ENCODE peak calls at places on chromosomes 1 and 21, in ten cellular contexts. J is neuronal stem cell, C is right lobe of liver, D is breast epithelium, S is Peyer's patch, I is BJ, Y is GM06990, F is suprapubic skin, T is sigmoid colon, E is endothelial cell of umbilical vein. X is an unnamed sample.
A peak's percentile ranks its signal among the peaks of the same experiment; 100 is the strongest.

GRCh38 chr1:150970818-150971582 is 3.6 kb downstream of the CERS2 start:
- DNase-seq in J (no peak), D (peak; percentile 58), S (peak; percentile 37), F (peak; percentile 91), C (peak; percentile 91), Y (no peak), E (no peak), T (peak; percentile 93), I (no peak), X (no peak)

GRCh38 chr1:234619071-234619480 is 9.1 kb upstream of the IRF2BP2 start:
- DNase-seq in Y (no peak), F (no peak), S (no peak), T (no peak), C (no peak), I (no peak), D (no peak), J (no peak), E (peak; percentile 47), X (no peak)

GRCh38 chr1:84722794-84723193 is 32.5 kb upstream of the SSX2IP start:
- DNase-seq in J (no peak), D (no peak), S (no peak), E (no peak), T (no peak), C (no peak), I (no peak), Y (no peak), F (no peak), X (no peak)

GRCh38 chr1:208004851-208005250 is 93.9 kb upstream of the CD34 start:
- DNase-seq in J (no peak), C (no peak), T (no peak), F (no peak), D (no peak), Y (no peak), E (no peak), I (no peak), S (no peak), X (no peak)

GRCh38 chr1:216815239-216815955 is 92.2 kb upstream of the ESRRG start:
- DNase-seq in D (no peak), T (no peak), Y (no peak), J (peak; percentile 33), I (no peak), C (no peak), F (peak; percentile 57), E (no peak), S (no peak), X (no peak)

GRCh38 chr1:15007842-15008241 is 145.7 kb upstream of the TMEM51 start:
- DNase-seq in D (no peak), F (no peak), E (peak; percentile 90), J (no peak), C (no peak), S (no peak), Y (no peak), I (no peak), T (no peak), X (no peak)

GRCh38 chr21:29155118-29155932 is 24.9 kb downstream of the MAP3K7CL start:
- DNase-seq in D (peak; percentile 52), Y (no peak), E (peak; percentile 22), S (no peak), I (no peak), T (peak; percentile 73), F (peak; percentile 66), J (no peak), C (no peak), X (peak; percentile 83)

GRCh38 chr21:34956416-34957316 is 92.4 kb downstream of the RUNX1 start:
- DNase-seq in T (no peak), C (no peak), Y (no peak), E (no peak), J (no peak), I (no peak), D (peak; percentile 39), S (no peak), F (no peak), X (no peak)

GRCh38 chr1:230265200-230266115 is 160.7 kb downstream of the PGBD5 start:
- DNase-seq in D (no peak), T (no peak), J (no peak), F (peak; percentile 53), E (no peak), I (no peak), C (no peak), S (no peak), Y (no peak), X (no peak)

GRCh38 chr1:214943054-214943453 is 139.5 kb upstream of the KCNK2 start:
- DNase-seq in I (no peak), D (no peak), Y (no peak), F (no peak), T (no peak), E (no peak), J (no peak), C (no peak), S (no peak), X (no peak)

GRCh38 chr21:42481169-42481568 is 14.9 kb downstream of the RSPH1 start:
- DNase-seq in F (no peak), J (no peak), E (no peak), T (no peak), S (no peak), I (no peak), D (no peak), C (no peak), Y (no peak), X (no peak)

GRCh38 chr21:42489006-42489563 is 6.9 kb downstream of the RSPH1 start:
- DNase-seq in F (no peak), S (no peak), T (no peak), I (no peak), D (no peak), J (no peak), E (no peak), C (no peak), Y (no peak), X (no peak)

GRCh38 chr21:42486120-42486519 is 9.9 kb downstream of the RSPH1 start:
- DNase-seq in Y (no peak), F (no peak), J (no peak), T (no peak), E (no peak), C (no peak), D (no peak), S (no peak), I (no peak), X (no peak)

GRCh38 chr21:42486551-42486950 is 9.5 kb downstream of the RSPH1 start:
- DNase-seq in C (no peak), S (no peak), E (no peak), J (no peak), F (no peak), T (no peak), Y (no peak), I (no peak), D (no peak), X (no peak)

DNA sequence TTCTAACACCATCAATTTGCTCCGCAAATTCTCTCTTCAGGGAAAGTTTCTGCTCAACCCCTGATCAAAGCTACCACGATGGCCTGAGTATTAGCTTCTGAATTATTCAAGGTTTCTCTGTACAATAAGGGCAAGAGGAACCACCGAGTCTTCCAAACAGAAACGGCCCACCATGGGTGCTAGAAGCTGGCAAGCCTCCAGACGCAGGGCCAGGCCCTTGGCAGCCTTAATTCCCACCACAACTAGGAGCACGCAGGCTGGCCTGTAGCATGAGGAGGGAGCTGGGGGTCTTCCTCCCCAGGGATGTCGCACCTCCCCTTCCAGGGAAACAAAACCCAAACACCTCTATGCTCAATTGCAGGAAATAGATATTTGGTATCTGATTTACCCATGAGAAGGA is 11.1 kb downstream of the RSPH1 start:
- DNase-seq in Y (no peak), D (no peak), T (no peak), E (no peak), F (no peak), I (no peak), S (no peak), C (no peak), J (no peak), X (no peak)
- H3K36me3 ChIP-seq in Y (no peaks in the 10 kb centered on the region), D (no peaks in the 10 kb centered on the region), T (no peaks in the 10 kb centered on the region), E (no peaks in the 10 kb centered on the region), F (no peaks in the 10 kb centered on the region), I (no peaks in the 10 kb centered on the region), S (no peaks in the 10 kb centered on the region), C (no peaks in the 10 kb centered on the region), J (no peaks in the 10 kb centered on the region), X (no peaks in the 10 kb centered on the region)

GRCh38 chr1:16394977-16395376 is 27.9 kb downstream of the SZRD1 start:
- DNase-seq in T (no peak), F (no peak), E (no peak), S (no peak), C (no peak), J (no peak), Y (no peak), D (no peak), I (no peak), X (no peak)
- H3K36me3 ChIP-seq in T (peaks cover 26% of the 10 kb centered on the region), F (peaks cover 55% of the 10 kb centered on the region), E (no peaks in the 10 kb centered on the region), S (peaks cover 54% of the 10 kb centered on the region), C (peaks cover 4% of the 10 kb centered on the region), J (peaks cover 33% of the 10 kb centered on the region), Y (peaks cover 36% of the 10 kb centered on the region), D (no peaks in the 10 kb centered on the region), I (peaks cover 22% of the 10 kb centered on the region), X (peaks cover 54% of the 10 kb centered on the region)

DNA sequence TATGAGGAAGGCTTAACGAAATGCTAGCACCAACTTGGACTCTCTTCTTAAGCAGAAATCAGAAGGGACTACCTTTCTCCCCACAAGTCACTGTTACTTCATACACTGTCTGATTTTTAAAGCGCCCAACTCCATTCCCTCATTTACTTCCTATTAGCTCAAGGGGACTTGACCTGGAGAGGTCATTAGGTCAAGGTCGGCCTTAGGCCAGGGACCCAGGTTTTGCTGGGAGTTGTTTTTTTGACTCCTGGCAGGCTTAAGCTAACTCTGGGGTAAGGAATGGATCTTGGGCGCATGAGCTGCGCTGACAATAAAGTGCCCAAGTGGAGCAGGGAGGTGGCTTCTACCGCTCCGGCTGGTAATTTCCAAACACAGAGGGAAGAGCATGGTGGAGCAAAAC is 16.8 kb downstream of the ADAR start:
- DNase-seq in T (no peak), Y (no peak), C (no peak), S (no peak), I (no peak), J (no peak), F (no peak), E (no peak), D (no peak), X (no peak)
- H3K36me3 ChIP-seq in T (peaks cover 92% of the 10 kb centered on the region), Y (peaks cover 49% of the 10 kb centered on the region), C (peaks cover 41% of the 10 kb centered on the region), S (peaks cover 98% of the 10 kb centered on the region), I (peaks cover 41% of the 10 kb centered on the region), J (peaks cover 52% of the 10 kb centered on the region), F (peaks cover 100% of the 10 kb centered on the region), E (peaks cover 28% of the 10 kb centered on the region), D (peaks cover 42% of the 10 kb centered on the region), X (peaks cover 96% of the 10 kb centered on the region)

GRCh38 chr1:88984553-88984945 is 7.9 kb downstream of the KYAT3 start:
- DNase-seq in Y (no peak), I (no peak), D (no peak), C (no peak), J (no peak), F (no peak), S (no peak), E (no peak), T (no peak), X (no peak)
- H3K36me3 ChIP-seq in Y (peaks cover 3% of the 10 kb centered on the region), I (no peaks in the 10 kb centered on the region), D (no peaks in the 10 kb centered on the region), C (peaks cover 2% of the 10 kb centered on the region), J (peaks cover 8% of the 10 kb centered on the region), F (peaks cover 17% of the 10 kb centered on the region), S (peaks cover 27% of the 10 kb centered on the region), E (no peaks in the 10 kb centered on the region), T (no peaks in the 10 kb centered on the region), X (peaks cover 17% of the 10 kb centered on the region)

GRCh38 chr1:169849346-169850022 is 44.2 kb downstream of the SCYL3 start:
- DNase-seq in J (no peak), I (no peak), D (no peak), T (no peak), F (no peak), E (no peak), S (no peak), Y (no peak), C (no peak), X (no peak)
- H3K36me3 ChIP-seq in J (peaks cover 22% of the 10 kb centered on the region), I (peaks cover 10% of the 10 kb centered on the region), D (no peaks in the 10 kb centered on the region), T (peaks cover 32% of the 10 kb centered on the region), F (peaks cover 73% of the 10 kb centered on the region), E (peaks cover 22% of the 10 kb centered on the region), S (peaks cover 74% of the 10 kb centered on the region), Y (peaks cover 12% of the 10 kb centered on the region), C (peaks cover 2% of the 10 kb centered on the region), X (peaks cover 90% of the 10 kb centered on the region)

X was measured in MG63.